ENCODE peak calls at places on chromosomes 1 and 21, in six cellular contexts. One of them, this sample, is unnamed.

GRCh38 chr1:168752171-168752570 is 23.2 kb upstream of the DPT start:
- DNase-seq in AG09319: no peak
- DNase-seq in HFF-Myc: no peak
- DNase-seq in fibroblast of mammary gland: no peak
- DNase-seq in brain microvascular endothelial cell: no peak
- DNase-seq in GM12864: no peak
- DNase-seq in this sample: no peak

GRCh38 chr21:36347962-36348328 is 27.9 kb downstream of the MORC3 start:
- DNase-seq in GM12864: no peak
- DNase-seq in HFF-Myc: no peak
- DNase-seq in brain microvascular endothelial cell: no peak
- DNase-seq in fibroblast of mammary gland: peak
- DNase-seq in AG09319: no peak
- DNase-seq in this sample: no peak

GRCh38 chr1:10046356-10047085 is 13.8 kb downstream of the UBE4B start:
- DNase-seq in AG09319: no peak
- DNase-seq in HFF-Myc: no peak
- DNase-seq in GM12864: no peak
- DNase-seq in brain microvascular endothelial cell: no peak
- DNase-seq in fibroblast of mammary gland: peak
- DNase-seq in this sample: no peak

GRCh38 chr1:225470691-225471452 is 43.0 kb upstream of the LBR start:
- DNase-seq in GM12864: no peak
- DNase-seq in fibroblast of mammary gland: no peak
- DNase-seq in HFF-Myc: no peak
- DNase-seq in AG09319: no peak
- DNase-seq in brain microvascular endothelial cell: no peak
- DNase-seq in this sample: peak

GRCh38 chr1:177976596-177976995 is 6.7 kb upstream of the SEC16B start:
- DNase-seq in brain microvascular endothelial cell: no peak
- DNase-seq in AG09319: no peak
- DNase-seq in HFF-Myc: no peak
- DNase-seq in GM12864: no peak
- DNase-seq in fibroblast of mammary gland: no peak
- DNase-seq in this sample: no peak

GRCh38 chr1:29758764-29759499 is 522.6 kb downstream of the PTPRU start:
- DNase-seq in GM12864: no peak
- DNase-seq in fibroblast of mammary gland: no peak
- DNase-seq in brain microvascular endothelial cell: no peak
- DNase-seq in HFF-Myc: no peak
- DNase-seq in AG09319: no peak
- DNase-seq in this sample: peak

GRCh38 chr21:43267391-43268085 is 98.7 kb downstream of the CRYAA start:
- DNase-seq in fibroblast of mammary gland: no peak
- DNase-seq in GM12864: no peak
- DNase-seq in AG09319: no peak
- DNase-seq in brain microvascular endothelial cell: no peak
- DNase-seq in HFF-Myc: no peak
- DNase-seq in this sample: no peak

GRCh38 chr1:36653850-36654249 is 171.1 kb upstream of the CSF3R start:
- DNase-seq in AG09319: no peak
- DNase-seq in GM12864: no peak
- DNase-seq in fibroblast of mammary gland: peak
- DNase-seq in HFF-Myc: no peak
- DNase-seq in brain microvascular endothelial cell: no peak
- DNase-seq in this sample: no peak

GRCh38 chr1:12005488-12006166 is 13.7 kb upstream of the MIIP start:
- DNase-seq in AG09319: no peak
- DNase-seq in GM12864: no peak
- DNase-seq in fibroblast of mammary gland: no peak
- DNase-seq in HFF-Myc: no peak
- DNase-seq in brain microvascular endothelial cell: no peak
- DNase-seq in this sample: no peak

GRCh38 chr21:14877581-14878228 is 187.1 kb downstream of the NRIP1 start:
- DNase-seq in fibroblast of mammary gland: peak
- DNase-seq in HFF-Myc: no peak
- DNase-seq in GM12864: no peak
- DNase-seq in AG09319: no peak
- DNase-seq in brain microvascular endothelial cell: peak
- DNase-seq in this sample: no peak

GRCh38 chr1:89545264-89546038 is 20.8 kb downstream of the LRRC8B start:
- DNase-seq in brain microvascular endothelial cell: peak
- DNase-seq in AG09319: no peak
- DNase-seq in GM12864: no peak
- DNase-seq in fibroblast of mammary gland: peak
- DNase-seq in HFF-Myc: no peak
- DNase-seq in this sample: no peak

GRCh38 chr1:194045416-194045815 is 859.0 kb upstream of the B3GALT2 start:
- DNase-seq in brain microvascular endothelial cell: no peak
- DNase-seq in GM12864: no peak
- DNase-seq in HFF-Myc: peak
- DNase-seq in AG09319: no peak
- DNase-seq in fibroblast of mammary gland: no peak
- DNase-seq in this sample: no peak

GRCh38 chr1:200037904-200038644 is 10.6 kb downstream of the NR5A2 start:
- DNase-seq in brain microvascular endothelial cell: no peak
- DNase-seq in HFF-Myc: no peak
- DNase-seq in GM12864: no peak
- DNase-seq in AG09319: no peak
- DNase-seq in fibroblast of mammary gland: no peak
- DNase-seq in this sample: no peak

GRCh38 chr1:184838374-184838995 is 83.8 kb upstream of the EDEM3 start:
- DNase-seq in brain microvascular endothelial cell: peak
- DNase-seq in fibroblast of mammary gland: peak
- DNase-seq in AG09319: peak
- DNase-seq in HFF-Myc: peak
- DNase-seq in GM12864: no peak
- DNase-seq in this sample: peak

GRCh38 chr1:22131875-22132486 is 10.9 kb downstream of the WNT4 start:
- DNase-seq in fibroblast of mammary gland: no peak
- DNase-seq in HFF-Myc: no peak
- DNase-seq in brain microvascular endothelial cell: no peak
- DNase-seq in AG09319: no peak
- DNase-seq in GM12864: no peak
- DNase-seq in this sample: no peak

GRCh38 chr1:162020145-162020544 is 3.5 kb downstream of the OLFML2B start:
- DNase-seq in fibroblast of mammary gland: peak
- DNase-seq in HFF-Myc: no peak
- DNase-seq in AG09319: no peak
- DNase-seq in brain microvascular endothelial cell: peak
- DNase-seq in GM12864: no peak
- DNase-seq in this sample: no peak

GRCh38 chr1:80023366-80023765 is 1016.8 kb upstream of the ADGRL4 start:
- DNase-seq in brain microvascular endothelial cell: no peak
- DNase-seq in HFF-Myc: no peak
- DNase-seq in GM12864: no peak
- DNase-seq in AG09319: no peak
- DNase-seq in fibroblast of mammary gland: peak
- DNase-seq in this sample: no peak

GRCh38 chr1:10727703-10728348 is 68.6 kb downstream of the CASZ1 start:
- DNase-seq in GM12864: no peak
- DNase-seq in HFF-Myc: no peak
- DNase-seq in brain microvascular endothelial cell: no peak
- DNase-seq in fibroblast of mammary gland: no peak
- DNase-seq in AG09319: no peak
- DNase-seq in this sample: no peak

GRCh38 chr1:231106347-231106746 is 55.5 kb upstream of the TRIM67 start:
- DNase-seq in AG09319: peak
- DNase-seq in GM12864: no peak
- DNase-seq in HFF-Myc: peak
- DNase-seq in fibroblast of mammary gland: peak
- DNase-seq in brain microvascular endothelial cell: peak
- DNase-seq in this sample: no peak

GRCh38 chr1:224211262-224211962 is 28.4 kb downstream of the DEGS1 start:
- DNase-seq in HFF-Myc: peak
- DNase-seq in brain microvascular endothelial cell: peak
- DNase-seq in GM12864: no peak
- DNase-seq in AG09319: no peak
- DNase-seq in fibroblast of mammary gland: peak
- DNase-seq in this sample: no peak

GRCh38 chr1:39275836-39276507 is 71.5 kb downstream of the MACF1 start:
- DNase-seq in brain microvascular endothelial cell: no peak
- DNase-seq in HFF-Myc: no peak
- DNase-seq in AG09319: no peak
- DNase-seq in fibroblast of mammary gland: no peak
- DNase-seq in GM12864: no peak
- DNase-seq in this sample: no peak

GRCh38 chr1:175708787-175709186 is 34.6 kb downstream of the TNR start:
- DNase-seq in brain microvascular endothelial cell: no peak
- DNase-seq in fibroblast of mammary gland: no peak
- DNase-seq in HFF-Myc: no peak
- DNase-seq in AG09319: no peak
- DNase-seq in GM12864: no peak
- DNase-seq in this sample: no peak

GRCh38 chr1:244362481-244362880 is 89.2 kb downstream of the ADSS2 start:
- DNase-seq in AG09319: no peak
- DNase-seq in GM12864: no peak
- DNase-seq in fibroblast of mammary gland: no peak
- DNase-seq in HFF-Myc: no peak
- DNase-seq in brain microvascular endothelial cell: no peak
- DNase-seq in this sample: no peak

GRCh38 chr1:966603-967295 is 467 bp downstream of the PLEKHN1 start:
- DNase-seq in HFF-Myc: no peak
- DNase-seq in brain microvascular endothelial cell: peak
- DNase-seq in fibroblast of mammary gland: peak
- DNase-seq in AG09319: no peak
- DNase-seq in GM12864: no peak
- DNase-seq in this sample: no peak

GRCh38 chr1:44016081-44016874 is 15.0 kb downstream of the SLC6A9 start:
- DNase-seq in HFF-Myc: no peak
- DNase-seq in AG09319: no peak
- DNase-seq in fibroblast of mammary gland: no peak
- DNase-seq in GM12864: no peak
- DNase-seq in brain microvascular endothelial cell: no peak
- DNase-seq in this sample: no peak

DNA sequence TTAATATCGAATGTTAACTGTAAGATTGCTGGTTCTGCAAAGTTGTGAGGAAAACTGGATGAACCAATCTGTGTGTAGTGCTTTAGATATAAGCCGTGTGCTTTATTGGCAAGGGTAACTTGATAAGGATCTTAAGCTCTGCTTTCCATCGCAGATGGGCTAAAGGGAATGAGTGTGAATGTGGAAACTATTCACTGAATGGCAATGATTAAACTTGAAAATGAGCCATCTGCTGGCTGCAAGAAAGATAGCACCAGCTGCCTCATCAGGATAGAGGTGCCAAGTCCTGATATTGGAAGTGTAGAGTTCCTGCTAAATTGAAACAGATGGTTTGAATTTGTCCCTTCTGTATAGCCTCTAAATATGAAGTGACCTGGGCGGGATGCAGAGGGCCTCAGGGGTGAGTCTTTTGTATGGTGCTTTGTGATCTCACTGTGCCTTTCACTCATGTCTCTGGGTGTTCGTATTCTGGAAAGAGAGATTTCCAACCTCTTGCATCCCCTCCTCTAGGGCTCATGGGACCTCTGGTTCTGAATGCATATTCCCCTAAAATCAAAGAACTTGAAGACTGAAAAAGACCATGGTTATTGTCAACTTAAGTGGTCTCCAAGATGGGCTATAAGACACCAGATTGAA is 9.2 kb downstream of the FCRL3 start:
- DNase-seq in AG09319: no peak
- DNase-seq in GM12864: no peak
- DNase-seq in brain microvascular endothelial cell: peak
- DNase-seq in fibroblast of mammary gland: peak
- DNase-seq in HFF-Myc: peak
- DNase-seq in this sample: no peak
- TF ChIP-seq CTCF in AG09319: peak
- TF ChIP-seq CTCF in GM12864: peak
- TF ChIP-seq CTCF in brain microvascular endothelial cell: peak
- TF ChIP-seq CTCF in fibroblast of mammary gland: peak
- TF ChIP-seq CTCF in HFF-Myc: peak
- TF ChIP-seq CTCF in this sample: no peak

GRCh38 chr21:41321211-41321907 is 4.8 kb downstream of the FAM3B start:
- DNase-seq in AG09319: no peak
- DNase-seq in GM12864: no peak
- DNase-seq in HFF-Myc: no peak
- DNase-seq in brain microvascular endothelial cell: no peak
- DNase-seq in fibroblast of mammary gland: no peak
- DNase-seq in this sample: no peak
- TF ChIP-seq CTCF in AG09319: no peak
- TF ChIP-seq CTCF in GM12864: no peak
- TF ChIP-seq CTCF in HFF-Myc: no peak
- TF ChIP-seq CTCF in brain microvascular endothelial cell: no peak
- TF ChIP-seq CTCF in fibroblast of mammary gland: no peak
- TF ChIP-seq CTCF in this sample: no peak

DNA sequence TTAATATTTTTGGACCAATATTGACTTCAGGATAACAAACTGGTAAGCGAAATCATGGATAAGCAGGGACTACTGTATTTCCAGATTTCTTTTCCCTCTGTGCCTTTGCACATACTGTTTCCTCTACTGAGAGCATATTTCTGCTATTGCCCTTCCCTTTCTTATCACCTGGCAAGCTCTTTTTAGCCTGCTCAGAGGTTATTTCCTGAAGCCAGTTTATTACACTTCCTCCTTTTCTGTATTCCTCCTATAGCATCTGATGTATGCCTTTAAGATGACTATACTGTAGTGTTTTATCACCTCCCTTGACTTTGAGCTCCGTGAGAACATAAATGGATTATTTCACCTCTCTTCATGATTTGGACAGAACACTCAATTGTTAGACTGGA is 49.0 kb downstream of the MAGI3 start:
- DNase-seq in GM12864: no peak
- DNase-seq in HFF-Myc: no peak
- DNase-seq in AG09319: no peak
- DNase-seq in brain microvascular endothelial cell: no peak
- DNase-seq in fibroblast of mammary gland: no peak
- DNase-seq in this sample: no peak
- TF ChIP-seq CTCF in GM12864: no peak
- TF ChIP-seq CTCF in HFF-Myc: no peak
- TF ChIP-seq CTCF in AG09319: no peak
- TF ChIP-seq CTCF in brain microvascular endothelial cell: no peak
- TF ChIP-seq CTCF in fibroblast of mammary gland: no peak
- TF ChIP-seq CTCF in this sample: no peak

DNA sequence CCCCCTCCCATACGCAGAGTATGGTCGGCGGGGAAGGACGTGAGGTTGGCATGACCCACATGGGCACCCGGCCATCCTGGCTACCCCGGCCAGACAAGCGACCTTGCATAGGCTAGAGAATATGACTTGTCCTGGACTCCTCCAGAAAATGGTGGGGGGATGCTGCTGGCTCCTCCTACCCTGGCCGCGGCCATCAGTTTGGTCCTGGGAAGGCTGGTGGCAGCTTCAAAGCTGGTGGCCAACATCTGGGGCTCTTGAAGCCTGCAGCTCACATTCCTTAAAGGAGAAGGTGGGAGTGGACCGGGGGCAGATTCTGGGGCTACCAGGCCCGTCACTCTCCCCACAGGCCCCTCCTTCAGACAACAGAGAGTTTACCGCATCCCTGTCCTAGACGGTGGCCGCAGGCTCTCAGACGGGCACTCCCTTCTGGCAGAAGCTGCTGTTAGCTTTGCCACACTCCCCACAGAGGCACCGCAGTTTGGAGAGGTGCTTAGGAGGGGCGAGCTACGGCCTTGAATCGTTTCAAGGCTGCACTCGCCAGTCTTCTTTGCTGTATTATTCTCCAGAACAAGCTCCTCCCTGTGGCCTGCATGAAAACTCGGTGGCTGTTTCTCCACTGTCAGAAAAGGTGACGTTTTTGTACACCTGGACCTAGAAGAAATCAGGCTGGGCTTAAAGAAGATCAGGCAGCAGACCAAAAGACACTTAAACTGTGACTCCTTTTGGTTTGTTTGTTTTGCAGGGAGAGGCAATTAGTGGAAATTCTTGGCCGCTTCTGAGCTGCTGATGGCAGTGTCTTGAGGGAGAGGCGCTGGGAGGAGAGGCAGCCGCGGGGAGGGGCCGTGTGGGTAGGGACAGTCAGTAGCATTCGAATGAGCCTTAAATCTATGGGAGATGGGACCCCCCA is 68.0 kb downstream of the RUNX3 start:
- DNase-seq in AG09319: no peak
- DNase-seq in GM12864: no peak
- DNase-seq in HFF-Myc: no peak
- DNase-seq in fibroblast of mammary gland: no peak
- DNase-seq in brain microvascular endothelial cell: no peak
- DNase-seq in this sample: no peak
- TF ChIP-seq CTCF in AG09319: peak
- TF ChIP-seq CTCF in GM12864: peak
- TF ChIP-seq CTCF in HFF-Myc: no peak
- TF ChIP-seq CTCF in fibroblast of mammary gland: no peak
- TF ChIP-seq CTCF in brain microvascular endothelial cell: peak
- TF ChIP-seq CTCF in this sample: no peak